ENCODE peak calls at places on chromosomes 2 and 18, in ten cellular contexts. One of them, this sample, is unnamed.

GRCh38 chr18:32255570-32255969 is 65.7 kb downstream of the MEP1B start:
- DNase-seq in effector memory CD4-positive, alpha-beta T cell: no peak
- DNase-seq in KBM-7: no peak
- DNase-seq in kidney glomerular epithelial cell: no peak
- DNase-seq in activated T-cell treated with anti-CD3 and anti-CD28 coated beads for 24 hours: no peak
- DNase-seq in H9: no peak
- DNase-seq in activated CD8-positive, alpha-beta memory T cell treated with anti-CD3 and anti-CD28 coated beads for 1 hour: no peak
- DNase-seq in activated naive CD4-positive, alpha-beta T cell treated with Interleukin-2 at 50 U/mL for 16 hours: no peak
- DNase-seq in GM12891: no peak
- DNase-seq in GM12864: no peak
- DNase-seq in this sample: no peak

GRCh38 chr2:119148082-119148715 is 10.4 kb downstream of the C1QL2 start:
- DNase-seq in activated naive CD4-positive, alpha-beta T cell treated with Interleukin-2 at 50 U/mL for 16 hours: no peak
- DNase-seq in H9: no peak
- DNase-seq in GM12891: no peak
- DNase-seq in KBM-7: no peak
- DNase-seq in activated T-cell treated with anti-CD3 and anti-CD28 coated beads for 24 hours: no peak
- DNase-seq in activated CD8-positive, alpha-beta memory T cell treated with anti-CD3 and anti-CD28 coated beads for 1 hour: no peak
- DNase-seq in kidney glomerular epithelial cell: no peak
- DNase-seq in GM12864: no peak
- DNase-seq in effector memory CD4-positive, alpha-beta T cell: no peak
- DNase-seq in this sample: no peak

GRCh38 chr2:174606336-174606735 is 8.7 kb upstream of the WIPF1 start:
- DNase-seq in H9: no peak
- DNase-seq in KBM-7: peak
- DNase-seq in activated CD8-positive, alpha-beta memory T cell treated with anti-CD3 and anti-CD28 coated beads for 1 hour: no peak
- DNase-seq in activated T-cell treated with anti-CD3 and anti-CD28 coated beads for 24 hours: no peak
- DNase-seq in effector memory CD4-positive, alpha-beta T cell: no peak
- DNase-seq in GM12864: no peak
- DNase-seq in activated naive CD4-positive, alpha-beta T cell treated with Interleukin-2 at 50 U/mL for 16 hours: peak
- DNase-seq in GM12891: no peak
- DNase-seq in kidney glomerular epithelial cell: peak
- DNase-seq in this sample: no peak

GRCh38 chr2:67896131-67896865 is 166.5 kb downstream of the C1D start:
- DNase-seq in GM12891: no peak
- DNase-seq in KBM-7: no peak
- DNase-seq in activated CD8-positive, alpha-beta memory T cell treated with anti-CD3 and anti-CD28 coated beads for 1 hour: no peak
- DNase-seq in GM12864: no peak
- DNase-seq in kidney glomerular epithelial cell: no peak
- DNase-seq in activated naive CD4-positive, alpha-beta T cell treated with Interleukin-2 at 50 U/mL for 16 hours: no peak
- DNase-seq in effector memory CD4-positive, alpha-beta T cell: no peak
- DNase-seq in H9: no peak
- DNase-seq in activated T-cell treated with anti-CD3 and anti-CD28 coated beads for 24 hours: no peak
- DNase-seq in this sample: no peak

GRCh38 chr18:25726278-25726677 is 364.1 kb downstream of the SS18 start:
- DNase-seq in GM12864: no peak
- DNase-seq in GM12891: no peak
- DNase-seq in kidney glomerular epithelial cell: no peak
- DNase-seq in activated naive CD4-positive, alpha-beta T cell treated with Interleukin-2 at 50 U/mL for 16 hours: no peak
- DNase-seq in effector memory CD4-positive, alpha-beta T cell: no peak
- DNase-seq in H9: no peak
- DNase-seq in activated CD8-positive, alpha-beta memory T cell treated with anti-CD3 and anti-CD28 coated beads for 1 hour: no peak
- DNase-seq in activated T-cell treated with anti-CD3 and anti-CD28 coated beads for 24 hours: no peak
- DNase-seq in KBM-7: no peak
- DNase-seq in this sample: no peak

GRCh38 chr2:232416521-232417470 is 10.2 kb downstream of the ALPG start:
- DNase-seq in activated CD8-positive, alpha-beta memory T cell treated with anti-CD3 and anti-CD28 coated beads for 1 hour: no peak
- DNase-seq in GM12891: no peak
- DNase-seq in H9: no peak
- DNase-seq in effector memory CD4-positive, alpha-beta T cell: no peak
- DNase-seq in KBM-7: no peak
- DNase-seq in activated T-cell treated with anti-CD3 and anti-CD28 coated beads for 24 hours: no peak
- DNase-seq in GM12864: no peak
- DNase-seq in kidney glomerular epithelial cell: no peak
- DNase-seq in activated naive CD4-positive, alpha-beta T cell treated with Interleukin-2 at 50 U/mL for 16 hours: no peak
- DNase-seq in this sample: no peak

GRCh38 chr2:29215739-29216608 is 100.8 kb downstream of the CLIP4 start:
- DNase-seq in effector memory CD4-positive, alpha-beta T cell: no peak
- DNase-seq in activated naive CD4-positive, alpha-beta T cell treated with Interleukin-2 at 50 U/mL for 16 hours: no peak
- DNase-seq in H9: no peak
- DNase-seq in GM12864: no peak
- DNase-seq in activated T-cell treated with anti-CD3 and anti-CD28 coated beads for 24 hours: no peak
- DNase-seq in GM12891: no peak
- DNase-seq in kidney glomerular epithelial cell: no peak
- DNase-seq in activated CD8-positive, alpha-beta memory T cell treated with anti-CD3 and anti-CD28 coated beads for 1 hour: no peak
- DNase-seq in KBM-7: no peak
- DNase-seq in this sample: no peak

GRCh38 chr2:12856934-12857660 is 140.4 kb downstream of the TRIB2 start:
- DNase-seq in GM12891: no peak
- DNase-seq in effector memory CD4-positive, alpha-beta T cell: no peak
- DNase-seq in activated CD8-positive, alpha-beta memory T cell treated with anti-CD3 and anti-CD28 coated beads for 1 hour: no peak
- DNase-seq in activated naive CD4-positive, alpha-beta T cell treated with Interleukin-2 at 50 U/mL for 16 hours: peak
- DNase-seq in activated T-cell treated with anti-CD3 and anti-CD28 coated beads for 24 hours: no peak
- DNase-seq in H9: no peak
- DNase-seq in KBM-7: peak
- DNase-seq in kidney glomerular epithelial cell: no peak
- DNase-seq in GM12864: no peak
- DNase-seq in this sample: peak

GRCh38 chr2:49021170-49021743 is 133.1 kb downstream of the FSHR start:
- DNase-seq in activated CD8-positive, alpha-beta memory T cell treated with anti-CD3 and anti-CD28 coated beads for 1 hour: no peak
- DNase-seq in GM12891: no peak
- DNase-seq in kidney glomerular epithelial cell: no peak
- DNase-seq in H9: no peak
- DNase-seq in GM12864: no peak
- DNase-seq in activated T-cell treated with anti-CD3 and anti-CD28 coated beads for 24 hours: no peak
- DNase-seq in KBM-7: no peak
- DNase-seq in effector memory CD4-positive, alpha-beta T cell: no peak
- DNase-seq in activated naive CD4-positive, alpha-beta T cell treated with Interleukin-2 at 50 U/mL for 16 hours: no peak
- DNase-seq in this sample: no peak

GRCh38 chr2:238926761-238927611 is 79.1 kb downstream of the TWIST2 start:
- DNase-seq in H9: no peak
- DNase-seq in kidney glomerular epithelial cell: no peak
- DNase-seq in GM12864: no peak
- DNase-seq in activated T-cell treated with anti-CD3 and anti-CD28 coated beads for 24 hours: no peak
- DNase-seq in activated naive CD4-positive, alpha-beta T cell treated with Interleukin-2 at 50 U/mL for 16 hours: no peak
- DNase-seq in GM12891: no peak
- DNase-seq in activated CD8-positive, alpha-beta memory T cell treated with anti-CD3 and anti-CD28 coated beads for 1 hour: no peak
- DNase-seq in KBM-7: no peak
- DNase-seq in effector memory CD4-positive, alpha-beta T cell: no peak
- DNase-seq in this sample: no peak

GRCh38 chr2:29663266-29663665 is 258.1 kb downstream of the ALK start:
- DNase-seq in GM12864: no peak
- DNase-seq in H9: no peak
- DNase-seq in KBM-7: no peak
- DNase-seq in activated T-cell treated with anti-CD3 and anti-CD28 coated beads for 24 hours: no peak
- DNase-seq in activated CD8-positive, alpha-beta memory T cell treated with anti-CD3 and anti-CD28 coated beads for 1 hour: no peak
- DNase-seq in kidney glomerular epithelial cell: peak
- DNase-seq in activated naive CD4-positive, alpha-beta T cell treated with Interleukin-2 at 50 U/mL for 16 hours: no peak
- DNase-seq in effector memory CD4-positive, alpha-beta T cell: no peak
- DNase-seq in GM12891: no peak
- DNase-seq in this sample: no peak

GRCh38 chr2:203636896-203637818 is 69.3 kb upstream of the CD28 start:
- DNase-seq in GM12864: no peak
- DNase-seq in GM12891: no peak
- DNase-seq in activated T-cell treated with anti-CD3 and anti-CD28 coated beads for 24 hours: no peak
- DNase-seq in activated naive CD4-positive, alpha-beta T cell treated with Interleukin-2 at 50 U/mL for 16 hours: no peak
- DNase-seq in activated CD8-positive, alpha-beta memory T cell treated with anti-CD3 and anti-CD28 coated beads for 1 hour: no peak
- DNase-seq in effector memory CD4-positive, alpha-beta T cell: no peak
- DNase-seq in H9: no peak
- DNase-seq in kidney glomerular epithelial cell: no peak
- DNase-seq in KBM-7: peak
- DNase-seq in this sample: peak

GRCh38 chr2:239438968-239439367 is 38.1 kb upstream of the HDAC4 start:
- DNase-seq in effector memory CD4-positive, alpha-beta T cell: no peak
- DNase-seq in activated CD8-positive, alpha-beta memory T cell treated with anti-CD3 and anti-CD28 coated beads for 1 hour: no peak
- DNase-seq in activated naive CD4-positive, alpha-beta T cell treated with Interleukin-2 at 50 U/mL for 16 hours: no peak
- DNase-seq in kidney glomerular epithelial cell: no peak
- DNase-seq in GM12864: no peak
- DNase-seq in H9: no peak
- DNase-seq in GM12891: no peak
- DNase-seq in KBM-7: no peak
- DNase-seq in activated T-cell treated with anti-CD3 and anti-CD28 coated beads for 24 hours: no peak
- DNase-seq in this sample: no peak